ENCODE peak calls at places on chromosomes 4 and X, in six cellular contexts. D, J, R, I, S and L are unnamed samples.

GRCh38 chrX:118627084-118627758 is 100.2 kb upstream of the IL13RA1 start:
- DNase-seq in I (no peak), R (no peak), J (no peak), D (no peak), S (no peak), L (no peak)

GRCh38 chrX:1581132-1581531 is 10.3 kb upstream of the AKAP17A start:
- DNase-seq in D (no peak), R (no peak), J (no peak), S (no peak), I (no peak), L (no peak)

GRCh38 chrX:53186363-53186762 is 38.6 kb downstream of the KDM5C start:
- DNase-seq in J (no peak), S (no peak), D (no peak), I (no peak), R (no peak), L (no peak)

GRCh38 chr4:38223306-38223705 is 263.1 kb downstream of the PTTG2 start:
- DNase-seq in R (peak; percentile 61), I (no peak), D (no peak), S (no peak), J (no peak), L (no peak)

GRCh38 chr4:137609693-137610450 is 77.6 kb upstream of the PCDH18 start:
- DNase-seq in J (peak; percentile 46), S (no peak), R (no peak), D (no peak), I (no peak), L (no peak)

GRCh38 chrX:118182050-118182449 is 65.4 kb upstream of the KLHL13 start:
- DNase-seq in J (no peak), R (no peak), I (no peak), D (no peak), S (no peak), L (no peak)

GRCh38 chr4:152072001-152072485 is 311.2 kb upstream of the GATB start:
- DNase-seq in D (no peak), R (no peak), S (no peak), I (no peak), J (peak; percentile 28), L (no peak)

GRCh38 chrX:13360146-13360545 is 40.3 kb upstream of the ATXN3L start:
- DNase-seq in J (no peak), I (peak; percentile 47), R (no peak), D (no peak), S (no peak), L (no peak)

GRCh38 chrX:34849371-34849770 is 93.2 kb upstream of the FAM47B start:
- DNase-seq in I (no peak), D (no peak), S (no peak), R (no peak), J (no peak), L (no peak)

GRCh38 chrX:27807690-27808089 is at the start of gene MAGEB10:
- DNase-seq in R (no peak), J (no peak), S (no peak), I (no peak), D (no peak), L (no peak)

GRCh38 chr4:182242793-182243192 is 409 bp upstream of the TENM3 start:
- DNase-seq in I (no peak), S (no peak), D (no peak), J (peak; percentile 43), R (no peak), L (no peak)

GRCh38 chrX:7641141-7641540 is 201.8 kb upstream of the VCX start:
- DNase-seq in D (no peak), S (no peak), R (no peak), J (no peak), I (no peak), L (no peak)

GRCh38 chr4:1469596-1470392 is 63.6 kb upstream of the NKX1-1 start:
- DNase-seq in I (no peak), J (no peak), S (peak; percentile 40), R (no peak), D (no peak), L (no peak)

GRCh38 chr4:127251423-127251822 is 381.3 kb upstream of the INTU start:
- DNase-seq in I (no peak), R (no peak), S (no peak), J (no peak), D (no peak), L (no peak)

GRCh38 chr4:86098691-86099090 is 261.2 kb downstream of the MAPK10 start:
- DNase-seq in D (no peak), S (no peak), J (no peak), R (no peak), I (no peak), L (no peak)

GRCh38 chrX:38754102-38754790 is 47.0 kb upstream of the MID1IP1 start:
- DNase-seq in I (no peak), R (peak; percentile 3), D (peak; percentile 4), J (peak; percentile 63), S (no peak), L (no peak)

GRCh38 chrX:19628006-19628575 is 112.8 kb upstream of the MAP3K15 start:
- DNase-seq in D (no peak), S (no peak), R (no peak), I (no peak), J (no peak), L (no peak)

GRCh38 chrX:10040961-10041360 is 73.8 kb downstream of the CLDN34 start:
- DNase-seq in D (no peak), J (no peak), I (no peak), R (no peak), S (no peak), L (no peak)

GRCh38 chr4:39544580-39545315 is 17.5 kb upstream of the UGDH start:
- DNase-seq in S (no peak), I (no peak), D (no peak), R (no peak), J (no peak), L (no peak)

GRCh38 chrX:25130619-25131018 is 114.9 kb upstream of the ARX start:
- DNase-seq in S (no peak), D (no peak), J (no peak), I (no peak), R (no peak), L (no peak)

GRCh38 chrX:39995457-39995856 is 102.3 kb downstream of the BCOR start:
- DNase-seq in R (no peak), I (no peak), J (no peak), D (no peak), S (no peak), L (no peak)

GRCh38 chrX:39988496-39988895 is 109.3 kb downstream of the BCOR start:
- DNase-seq in D (no peak), R (no peak), S (no peak), I (no peak), J (no peak), L (no peak)

GRCh38 chrX:39992300-39992699 is 105.5 kb downstream of the BCOR start:
- DNase-seq in D (no peak), J (no peak), S (no peak), R (no peak), I (no peak), L (no peak)

GRCh38 chrX:39985551-39985950 is 112.2 kb downstream of the BCOR start:
- DNase-seq in R (no peak), D (no peak), J (no peak), S (no peak), I (no peak), L (no peak)

DNA sequence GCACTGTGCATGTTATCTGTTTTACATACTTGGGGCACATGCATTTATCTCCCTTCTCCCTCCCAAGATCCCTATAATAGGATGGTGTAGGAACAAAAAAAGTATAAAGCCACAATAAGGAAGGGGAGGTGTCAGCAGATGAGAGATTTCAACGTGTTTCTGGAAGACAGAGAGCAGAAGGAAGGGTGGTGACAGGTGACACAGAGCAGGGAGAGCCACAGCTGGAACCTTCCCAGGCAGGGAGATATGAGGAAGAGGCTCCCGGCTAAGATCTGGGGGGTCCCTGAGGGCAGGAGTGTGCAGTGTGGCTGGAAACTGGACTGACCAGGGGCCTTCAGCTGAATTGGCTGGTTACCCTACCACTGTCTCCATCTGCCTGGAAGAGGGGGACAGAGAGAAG is 107.4 kb downstream of the BCOR start:
- DNase-seq in R (no peak), S (no peak), J (no peak), I (no peak), D (no peak), L (no peak)
- H3K4me3 ChIP-seq in R (no peak overlapping the region), S (no peak overlapping the region), J (no peak overlapping the region), I (no peak overlapping the region), D (no peak overlapping the region), L (no peak overlapping the region)

DNA sequence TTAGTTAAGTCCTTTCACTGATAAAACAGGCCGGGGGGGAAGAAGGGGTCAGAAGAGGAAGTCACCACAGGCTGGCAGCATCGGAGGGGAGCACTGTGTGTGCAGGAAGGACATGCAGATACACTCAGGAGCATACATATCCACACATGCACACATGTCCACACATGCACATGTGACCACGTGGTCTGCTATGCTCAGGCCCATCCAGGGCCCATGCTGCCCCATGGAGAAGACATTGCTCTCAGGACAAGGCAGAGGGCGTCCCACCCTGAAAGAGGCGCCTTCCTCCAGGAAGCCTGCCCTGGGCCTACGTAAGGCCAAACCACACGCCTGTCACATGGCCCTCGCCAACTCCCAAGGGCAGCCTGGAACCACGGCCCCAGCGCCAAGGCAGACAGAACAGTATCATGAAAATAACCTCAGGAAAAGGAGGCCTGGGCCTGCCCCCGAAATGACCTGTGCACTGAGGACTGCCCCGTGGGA is 15.8 kb downstream of the WDR1 start:
- DNase-seq in I (no peak), J (no peak), R (no peak), S (no peak), D (no peak), L (peak; percentile 87)
- H3K4me1 ChIP-seq in I (peaks cover 97% of the 10 kb centered on the region), J (peaks cover 10% of the 10 kb centered on the region), R (peaks cover 6% of the 10 kb centered on the region), S (peaks cover 24% of the 10 kb centered on the region), D (no peaks in the 10 kb centered on the region), L (peaks cover 31% of the 10 kb centered on the region)

GRCh38 chr4:29131304-29131703 is 1588.9 kb upstream of the PCDH7 start:
- DNase-seq in D (no peak), I (no peak), R (no peak), S (no peak), J (no peak), L (no peak)
- TF ChIP-seq CTCF in D (no peak), I (no peak), R (no peak), S (no peak), J (no peak), L (no peak)

GRCh38 chr4:162164881-162165528 is 1.2 kb upstream of the FSTL5 start:
- DNase-seq in D (no peak), I (no peak), S (no peak), J (no peak), R (no peak), L (no peak)

GRCh38 chr4:162162672-162163071 is 1.1 kb downstream of the FSTL5 start:
- DNase-seq in S (no peak), J (no peak), R (no peak), D (no peak), I (no peak), L (no peak)

DNA sequence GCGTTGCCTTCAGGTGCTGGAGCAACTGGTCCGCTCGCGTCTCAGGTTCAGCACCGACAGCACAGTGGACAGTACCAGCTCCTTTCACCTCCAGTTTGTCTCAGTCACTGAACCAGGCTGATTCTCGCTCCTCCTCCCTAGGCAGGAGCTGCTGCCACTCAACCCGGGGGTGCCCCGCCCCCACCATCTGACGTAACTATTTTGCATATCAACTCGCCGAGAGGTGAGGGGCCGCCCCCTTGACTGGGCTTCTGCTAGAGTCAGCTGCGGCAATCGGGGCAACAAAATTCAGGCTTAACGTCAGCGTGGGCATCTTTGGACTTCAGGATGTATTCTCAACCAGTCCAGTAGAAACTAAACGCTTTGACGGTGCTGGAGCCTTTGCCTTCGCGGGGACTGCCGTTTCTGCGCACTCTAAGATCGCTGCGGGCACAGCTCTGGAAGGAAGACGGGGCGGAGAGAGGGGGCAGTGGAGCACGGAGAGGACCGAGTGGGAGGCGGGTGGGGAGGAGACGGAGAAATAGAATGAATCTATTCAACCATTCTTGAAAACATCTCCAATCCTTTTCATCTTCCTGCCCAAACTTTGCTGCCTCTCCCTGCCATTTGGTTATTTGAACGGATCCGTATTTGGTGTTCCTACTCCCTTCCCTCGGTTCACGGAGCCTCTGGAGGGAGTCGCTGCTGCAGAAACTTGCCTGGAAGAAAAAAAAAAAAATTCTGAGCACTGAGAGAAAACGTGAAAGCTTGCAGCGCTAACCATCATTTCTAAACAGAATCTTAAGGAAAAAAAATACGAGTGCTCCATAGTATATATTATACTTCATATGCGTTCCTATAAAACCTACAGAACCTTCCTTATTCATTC is at the start of gene FSTL5:
- DNase-seq in S (peak; percentile 63), R (no peak), I (peak; percentile 36), D (peak; percentile 70), J (peak; percentile 89), L (peak; percentile 81)
- H3K4me3 ChIP-seq in S (no peak within 1 kb of the TSS), R (peak within 1 kb of the TSS; percentile 4), I (peak within 1 kb of the TSS; percentile 50), D (peak within 1 kb of the TSS; percentile 46), J (peak within 1 kb of the TSS; percentile 56), L (peak within 1 kb of the TSS; percentile 27)